ENCODE peak calls at places on chromosomes 11 and 22, in ten cellular contexts. One of them, this sample, is unnamed.

GRCh38 chr11:9577032-9577431 is 3.6 kb downstream of the WEE1 start:
- DNase-seq in AG10803: no peak
- DNase-seq in CD4-positive, CD25-positive, alpha-beta regulatory T cell: peak; percentile 22
- DNase-seq in HCT116: no peak
- DNase-seq in GM23248: peak; percentile 58
- DNase-seq in brain microvascular endothelial cell: peak; percentile 52
- DNase-seq in mammary epithelial cell: peak; percentile 66
- DNase-seq in DND-41: no peak
- DNase-seq in A549: no peak
- DNase-seq in fibroblast of villous mesenchyme: peak; percentile 63
- DNase-seq in this sample: no peak

GRCh38 chr11:38990139-38990538 is 2392.1 kb upstream of the RAG2 start:
- DNase-seq in AG10803: no peak
- DNase-seq in CD4-positive, CD25-positive, alpha-beta regulatory T cell: no peak
- DNase-seq in HCT116: no peak
- DNase-seq in GM23248: no peak
- DNase-seq in brain microvascular endothelial cell: no peak
- DNase-seq in mammary epithelial cell: peak; percentile 31
- DNase-seq in DND-41: no peak
- DNase-seq in A549: no peak
- DNase-seq in fibroblast of villous mesenchyme: no peak
- DNase-seq in this sample: no peak

GRCh38 chr22:40747361-40747760 is 68.1 kb downstream of the MCHR1 start:
- DNase-seq in AG10803: no peak
- DNase-seq in CD4-positive, CD25-positive, alpha-beta regulatory T cell: no peak
- DNase-seq in HCT116: no peak
- DNase-seq in GM23248: no peak
- DNase-seq in brain microvascular endothelial cell: no peak
- DNase-seq in mammary epithelial cell: no peak
- DNase-seq in DND-41: no peak
- DNase-seq in A549: no peak
- DNase-seq in fibroblast of villous mesenchyme: no peak
- DNase-seq in this sample: no peak

GRCh38 chr11:133898770-133899115 is 53.4 kb upstream of the SPATA19 start:
- DNase-seq in AG10803: no peak
- DNase-seq in CD4-positive, CD25-positive, alpha-beta regulatory T cell: no peak
- DNase-seq in HCT116: no peak
- DNase-seq in GM23248: no peak
- DNase-seq in brain microvascular endothelial cell: no peak
- DNase-seq in mammary epithelial cell: no peak
- DNase-seq in DND-41: no peak
- DNase-seq in A549: no peak
- DNase-seq in fibroblast of villous mesenchyme: no peak
- DNase-seq in this sample: no peak

GRCh38 chr11:1055990-1056771 is 18.5 kb upstream of the MUC2 start:
- DNase-seq in AG10803: no peak
- DNase-seq in CD4-positive, CD25-positive, alpha-beta regulatory T cell: no peak
- DNase-seq in HCT116: no peak
- DNase-seq in GM23248: no peak
- DNase-seq in brain microvascular endothelial cell: no peak
- DNase-seq in mammary epithelial cell: no peak
- DNase-seq in DND-41: no peak
- DNase-seq in A549: no peak
- DNase-seq in fibroblast of villous mesenchyme: no peak
- DNase-seq in this sample: no peak

GRCh38 chr11:1870326-1870696 is 17.4 kb downstream of the LSP1 start:
- DNase-seq in AG10803: no peak
- DNase-seq in CD4-positive, CD25-positive, alpha-beta regulatory T cell: no peak
- DNase-seq in HCT116: no peak
- DNase-seq in GM23248: no peak
- DNase-seq in brain microvascular endothelial cell: no peak
- DNase-seq in mammary epithelial cell: no peak
- DNase-seq in DND-41: no peak
- DNase-seq in A549: no peak
- DNase-seq in fibroblast of villous mesenchyme: no peak
- DNase-seq in this sample: no peak

GRCh38 chr11:33869511-33870422 is 22.1 kb downstream of the LMO2 start:
- DNase-seq in AG10803: no peak
- DNase-seq in CD4-positive, CD25-positive, alpha-beta regulatory T cell: no peak
- DNase-seq in HCT116: no peak
- DNase-seq in GM23248: peak; percentile 67
- DNase-seq in brain microvascular endothelial cell: no peak
- DNase-seq in mammary epithelial cell: peak; percentile 31
- DNase-seq in DND-41: no peak
- DNase-seq in A549: no peak
- DNase-seq in fibroblast of villous mesenchyme: peak; percentile 17
- DNase-seq in this sample: no peak

GRCh38 chr22:29704528-29705285 is 15.1 kb upstream of the CABP7 start:
- DNase-seq in AG10803: peak; percentile 23
- DNase-seq in CD4-positive, CD25-positive, alpha-beta regulatory T cell: no peak
- DNase-seq in HCT116: no peak
- DNase-seq in GM23248: peak; percentile 68
- DNase-seq in brain microvascular endothelial cell: peak; percentile 38
- DNase-seq in mammary epithelial cell: no peak
- DNase-seq in DND-41: no peak
- DNase-seq in A549: no peak
- DNase-seq in fibroblast of villous mesenchyme: peak; percentile 40
- DNase-seq in this sample: no peak

GRCh38 chr11:87173185-87174039 is 135.7 kb downstream of the TMEM135 start:
- DNase-seq in AG10803: peak; percentile 60
- DNase-seq in CD4-positive, CD25-positive, alpha-beta regulatory T cell: peak; percentile 20
- DNase-seq in HCT116: peak; percentile 56
- DNase-seq in GM23248: peak; percentile 72
- DNase-seq in brain microvascular endothelial cell: peak; percentile 36
- DNase-seq in mammary epithelial cell: peak; percentile 58
- DNase-seq in DND-41: no peak
- DNase-seq in A549: peak; percentile 38
- DNase-seq in fibroblast of villous mesenchyme: peak; percentile 80
- DNase-seq in this sample: peak; percentile 33

DNA sequence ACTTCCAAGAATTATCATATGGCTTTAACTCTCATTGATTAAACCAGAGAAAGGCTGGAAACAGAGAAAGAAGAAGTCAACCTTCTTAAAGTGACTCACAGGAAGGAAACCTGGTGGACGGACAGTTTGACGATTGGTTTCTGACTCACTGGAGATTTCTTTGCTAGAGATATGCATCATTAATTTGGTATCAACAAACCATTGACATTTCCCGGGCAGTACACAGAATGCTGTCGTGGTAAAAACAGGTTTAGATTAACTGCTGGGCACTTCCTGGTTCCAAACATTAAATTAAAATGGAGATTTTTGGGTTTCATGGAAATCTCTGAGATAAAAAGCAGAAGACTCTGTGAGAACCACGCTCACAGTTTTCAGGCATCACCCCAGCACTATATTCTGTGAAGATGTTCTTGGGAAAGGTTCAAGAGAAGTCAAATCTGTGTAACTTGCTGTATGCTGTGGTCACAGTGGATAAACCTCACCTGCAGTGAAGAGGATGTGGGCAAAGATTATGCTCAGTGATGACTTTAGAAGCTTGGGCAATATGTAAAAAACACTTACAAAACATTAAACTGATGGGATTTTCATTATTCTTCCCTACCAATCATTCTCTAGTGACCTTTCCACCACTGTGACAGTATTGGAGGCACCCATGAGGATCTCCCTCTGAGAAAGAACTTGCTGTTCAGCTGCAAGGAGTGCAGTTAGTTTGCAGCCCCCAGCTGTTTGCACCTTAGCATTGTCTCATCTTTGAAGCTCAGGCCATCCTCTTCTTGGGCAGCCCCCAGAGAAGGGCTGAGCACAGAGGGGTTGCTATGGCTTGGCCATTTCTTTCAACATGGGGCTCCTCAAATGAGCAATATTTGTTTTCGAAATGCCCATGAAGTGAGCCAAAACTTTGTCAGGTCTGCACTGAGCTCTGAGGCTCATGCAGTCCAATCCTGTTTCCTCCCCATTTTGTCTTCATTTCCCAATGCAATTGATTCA is 61.0 kb upstream of the CD44 start:
- DNase-seq in AG10803: peak; percentile 52
- DNase-seq in CD4-positive, CD25-positive, alpha-beta regulatory T cell: peak; percentile 92
- DNase-seq in HCT116: peak; percentile 42
- DNase-seq in GM23248: peak; percentile 85
- DNase-seq in brain microvascular endothelial cell: peak; percentile 82
- DNase-seq in mammary epithelial cell: peak; percentile 92
- DNase-seq in DND-41: peak; percentile 81
- DNase-seq in A549: peak; percentile 39
- DNase-seq in fibroblast of villous mesenchyme: peak; percentile 86
- DNase-seq in this sample: peak; percentile 54
- H3K4me3 ChIP-seq in AG10803: no peak overlapping the region
- H3K4me3 ChIP-seq in CD4-positive, CD25-positive, alpha-beta regulatory T cell: peak overlapping the region; percentile 80
- H3K4me3 ChIP-seq in HCT116: no peak overlapping the region
- H3K4me3 ChIP-seq in GM23248: no peak overlapping the region
- H3K4me3 ChIP-seq in brain microvascular endothelial cell: no peak overlapping the region
- H3K4me3 ChIP-seq in mammary epithelial cell: no peak overlapping the region
- H3K4me3 ChIP-seq in DND-41: peak overlapping the region; percentile 37
- H3K4me3 ChIP-seq in A549: no peak overlapping the region
- H3K4me3 ChIP-seq in fibroblast of villous mesenchyme: no peak overlapping the region
- H3K4me3 ChIP-seq in this sample: no peak overlapping the region

DNA sequence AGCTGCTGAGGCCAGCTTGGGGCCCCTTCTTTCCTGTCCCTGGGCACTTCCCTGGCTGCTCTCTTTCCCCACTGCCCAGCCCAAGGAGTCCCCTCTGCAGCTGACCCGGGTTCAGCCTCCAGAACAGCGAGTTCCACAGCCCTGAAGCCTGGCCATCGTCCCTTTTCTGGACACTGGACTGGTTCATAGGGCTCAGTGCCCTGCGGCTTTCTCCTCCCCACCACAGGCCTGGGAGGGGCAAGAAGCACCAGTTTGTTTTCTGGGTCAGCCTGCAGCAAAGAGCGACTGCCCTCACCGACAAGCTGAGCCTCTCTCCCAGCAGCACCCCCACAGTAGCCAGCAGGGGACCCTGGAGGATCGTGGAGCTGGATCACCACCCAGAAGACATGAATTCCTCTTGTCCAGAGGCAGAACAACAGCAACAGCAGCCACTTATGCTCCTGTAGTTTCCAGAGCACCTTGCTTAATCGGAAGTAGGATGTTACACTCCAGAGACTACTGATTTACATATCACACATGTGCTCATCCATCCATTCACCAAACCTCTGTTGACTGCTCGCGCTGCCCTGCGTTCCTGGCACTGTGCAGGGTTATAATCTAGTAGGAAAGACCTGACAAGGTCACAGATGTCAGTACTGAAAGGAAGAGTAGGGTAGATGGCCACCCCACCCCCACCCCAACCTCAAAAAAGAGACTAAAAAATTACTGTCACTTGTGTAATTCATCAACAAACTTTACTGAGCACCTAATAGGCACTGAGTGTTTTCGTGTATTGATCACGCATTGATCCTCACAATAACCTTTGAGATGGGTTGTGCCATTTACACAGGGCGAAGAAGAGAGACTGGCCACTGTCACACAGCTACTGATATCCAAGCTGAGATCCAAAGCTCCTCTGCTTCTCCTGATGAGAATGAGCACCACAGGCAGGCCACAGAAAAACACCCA is 13.0 kb upstream of the CXCR5 start:
- DNase-seq in AG10803: peak; percentile 41
- DNase-seq in CD4-positive, CD25-positive, alpha-beta regulatory T cell: peak; percentile 64
- DNase-seq in HCT116: no peak
- DNase-seq in GM23248: peak; percentile 44
- DNase-seq in brain microvascular endothelial cell: no peak
- DNase-seq in mammary epithelial cell: no peak
- DNase-seq in DND-41: no peak
- DNase-seq in A549: no peak
- DNase-seq in fibroblast of villous mesenchyme: peak; percentile 55
- DNase-seq in this sample: no peak
- H3K4me3 ChIP-seq in AG10803: no peak overlapping the region
- H3K4me3 ChIP-seq in CD4-positive, CD25-positive, alpha-beta regulatory T cell: peak overlapping the region; percentile 65
- H3K4me3 ChIP-seq in HCT116: no peak overlapping the region
- H3K4me3 ChIP-seq in GM23248: peak overlapping the region; percentile 17
- H3K4me3 ChIP-seq in brain microvascular endothelial cell: no peak overlapping the region
- H3K4me3 ChIP-seq in mammary epithelial cell: no peak overlapping the region
- H3K4me3 ChIP-seq in DND-41: no peak overlapping the region
- H3K4me3 ChIP-seq in A549: no peak overlapping the region
- H3K4me3 ChIP-seq in fibroblast of villous mesenchyme: no peak overlapping the region
- H3K4me3 ChIP-seq in this sample: no peak overlapping the region

DNA sequence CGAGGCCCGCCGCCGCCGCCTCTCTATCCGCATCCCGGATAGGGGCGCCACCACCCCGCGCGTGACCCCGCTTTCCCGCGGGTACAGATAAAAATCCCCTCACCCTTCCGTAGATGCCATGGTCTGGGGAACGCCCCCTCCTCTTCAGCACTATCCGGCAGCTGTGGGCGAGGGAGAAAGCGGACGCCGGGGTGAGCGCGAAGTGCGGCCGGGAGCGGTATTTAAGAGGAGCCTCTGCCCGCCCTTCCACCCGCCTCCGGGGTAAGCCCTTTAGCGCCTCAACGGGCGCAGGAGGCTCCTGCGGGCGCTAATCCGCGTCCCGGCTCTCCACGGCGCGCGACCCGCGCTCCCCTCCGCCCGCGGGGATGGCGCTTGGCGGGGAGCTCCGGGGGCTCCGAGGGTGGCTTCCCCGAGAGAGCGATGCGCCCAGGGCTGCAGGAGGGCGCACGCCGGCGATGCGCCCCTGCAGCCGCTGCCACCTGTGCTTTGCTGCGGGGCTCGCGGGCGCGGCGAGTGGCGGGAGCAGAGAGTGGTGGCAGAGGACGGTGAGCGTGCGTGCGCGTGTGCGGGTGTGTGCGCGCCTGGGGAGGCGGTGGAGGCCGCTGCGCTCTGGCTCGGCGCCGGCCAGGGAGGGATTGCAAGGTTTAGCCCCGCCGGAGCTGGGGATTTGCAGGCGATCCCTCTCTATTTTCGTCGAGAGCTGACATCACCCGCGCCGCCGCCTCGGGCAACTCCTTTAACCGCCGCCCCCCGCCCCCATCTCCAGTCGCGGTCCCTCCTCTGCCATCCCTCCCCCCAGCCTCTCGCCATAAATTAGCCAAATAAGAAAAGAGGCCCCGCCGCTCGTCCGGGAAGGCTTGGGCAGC is at the start of gene SLC1A2:
- DNase-seq in AG10803: peak; percentile 36
- DNase-seq in CD4-positive, CD25-positive, alpha-beta regulatory T cell: peak; percentile 26
- DNase-seq in HCT116: no peak
- DNase-seq in GM23248: peak; percentile 71
- DNase-seq in brain microvascular endothelial cell: no peak
- DNase-seq in mammary epithelial cell: no peak
- DNase-seq in DND-41: no peak
- DNase-seq in A549: peak; percentile 19
- DNase-seq in fibroblast of villous mesenchyme: peak; percentile 23
- DNase-seq in this sample: no peak
- H3K4me3 ChIP-seq in AG10803: peak within 1 kb of the TSS; percentile 56
- H3K4me3 ChIP-seq in CD4-positive, CD25-positive, alpha-beta regulatory T cell: no peak within 1 kb of the TSS
- H3K4me3 ChIP-seq in HCT116: no peak within 1 kb of the TSS
- H3K4me3 ChIP-seq in GM23248: peak within 1 kb of the TSS; percentile 73
- H3K4me3 ChIP-seq in brain microvascular endothelial cell: peak within 1 kb of the TSS; percentile 47
- H3K4me3 ChIP-seq in mammary epithelial cell: peak within 1 kb of the TSS; percentile 3
- H3K4me3 ChIP-seq in DND-41: no peak within 1 kb of the TSS
- H3K4me3 ChIP-seq in A549: peak within 1 kb of the TSS; percentile 58
- H3K4me3 ChIP-seq in fibroblast of villous mesenchyme: peak within 1 kb of the TSS; percentile 35
- H3K4me3 ChIP-seq in this sample: peak within 1 kb of the TSS; percentile 51

DNA sequence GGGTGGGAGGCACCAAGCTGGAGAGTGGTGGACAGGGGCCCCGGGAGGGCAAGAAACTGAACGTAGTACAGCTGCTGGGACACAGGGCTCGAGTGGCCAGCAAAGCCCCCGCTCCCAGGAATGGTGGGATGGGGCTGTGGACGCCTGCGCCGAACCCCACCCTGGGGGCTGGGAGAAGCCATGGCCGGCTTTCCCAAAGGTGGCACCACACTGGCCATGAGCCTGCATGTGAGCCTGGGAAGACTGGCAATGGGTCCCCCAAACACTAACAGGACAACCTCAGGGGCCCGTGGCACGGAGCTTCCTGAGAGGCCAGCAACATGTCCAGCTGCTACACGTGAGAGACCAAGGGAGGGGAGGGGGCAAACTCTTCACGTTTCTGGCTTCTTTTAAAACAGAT is 4.0 kb downstream of the ALG12 start:
- DNase-seq in AG10803: no peak
- DNase-seq in CD4-positive, CD25-positive, alpha-beta regulatory T cell: no peak
- DNase-seq in HCT116: no peak
- DNase-seq in GM23248: no peak
- DNase-seq in brain microvascular endothelial cell: no peak
- DNase-seq in mammary epithelial cell: no peak
- DNase-seq in DND-41: no peak
- DNase-seq in A549: no peak
- DNase-seq in fibroblast of villous mesenchyme: no peak
- DNase-seq in this sample: no peak
- H3K4me3 ChIP-seq in AG10803: no peak overlapping the region
- H3K4me3 ChIP-seq in CD4-positive, CD25-positive, alpha-beta regulatory T cell: no peak overlapping the region
- H3K4me3 ChIP-seq in HCT116: no peak overlapping the region
- H3K4me3 ChIP-seq in GM23248: no peak overlapping the region
- H3K4me3 ChIP-seq in brain microvascular endothelial cell: no peak overlapping the region
- H3K4me3 ChIP-seq in mammary epithelial cell: no peak overlapping the region
- H3K4me3 ChIP-seq in DND-41: no peak overlapping the region
- H3K4me3 ChIP-seq in A549: no peak overlapping the region
- H3K4me3 ChIP-seq in fibroblast of villous mesenchyme: no peak overlapping the region
- H3K4me3 ChIP-seq in this sample: no peak overlapping the region

This sample was measured in skeletal muscle cell.